ENCODE peak calls at places on chromosome 17, in seven cellular contexts. Z is uterus, L is suprapubic skin, H is gastrocnemius medialis, J is prostate gland, N is IMR-90, A is tibial nerve. S is an unnamed sample.

GRCh38 chr17:19000531-19001011 is 4.0 kb downstream of the FAM83G start:
- DNase-seq in Z (no peak), J (no peak), N (peak; percentile 59), L (no peak), A (no peak), H (no peak), S (no peak)

GRCh38 chr17:39099686-39100293 is 51.6 kb downstream of the PLXDC1 start:
- DNase-seq in Z (peak; percentile 80), A (peak; percentile 41), N (peak; percentile 62), J (no peak), L (no peak), H (no peak), S (no peak)

GRCh38 chr17:40035162-40035559 is 19.0 kb downstream of the MED24 start:
- DNase-seq in N (peak; percentile 47), J (no peak), Z (no peak), H (no peak), L (no peak), A (no peak), S (peak; percentile 60)

GRCh38 chr17:67995568-67996191 is 589 bp downstream of the C17orf58 start:
- DNase-seq in Z (peak; percentile 38), J (peak; percentile 10), L (no peak), N (no peak), H (no peak), A (no peak), S (peak; percentile 49)

GRCh38 chr17:76434870-76435269 is 18.1 kb downstream of the UBE2O start:
- DNase-seq in Z (no peak), N (no peak), A (no peak), H (no peak), L (no peak), J (no peak), S (no peak)

GRCh38 chr17:51764387-51764971 is 394.0 kb downstream of the CA10 start:
- DNase-seq in J (peak; percentile 24), N (peak; percentile 45), A (no peak), H (no peak), L (no peak), Z (peak; percentile 13), S (peak; percentile 46)

GRCh38 chr17:33288954-33289353 is 4.1 kb downstream of the ASIC2 start:
- DNase-seq in J (no peak), N (no peak), Z (no peak), L (no peak), H (no peak), A (no peak), S (no peak)

GRCh38 chr17:49977463-49978389 is 8.7 kb downstream of the DLX4 start:
- DNase-seq in Z (no peak), H (no peak), A (no peak), N (no peak), J (no peak), L (no peak), S (no peak)

GRCh38 chr17:32348483-32348800 is 1.5 kb upstream of the ZNF207 start:
- DNase-seq in A (no peak), L (no peak), H (no peak), J (no peak), Z (no peak), N (no peak), S (no peak)

GRCh38 chr17:48247603-48248002 is 140.0 kb downstream of the SNX11 start:
- DNase-seq in N (no peak), H (no peak), L (no peak), Z (no peak), J (no peak), A (no peak), S (no peak)

GRCh38 chr17:12463102-12463501 is 202.6 kb upstream of the MYOCD start:
- DNase-seq in N (peak; percentile 86), L (no peak), A (no peak), H (no peak), Z (no peak), J (no peak), S (no peak)

GRCh38 chr17:6542577-6542976 is 13.8 kb downstream of the PITPNM3 start:
- DNase-seq in H (no peak), N (no peak), Z (no peak), A (no peak), J (no peak), L (no peak), S (no peak)

GRCh38 chr17:20908373-20909273 is 134.2 kb downstream of the USP22 start:
- DNase-seq in A (peak; percentile 78), Z (peak; percentile 92), L (peak; percentile 90), J (peak; percentile 83), H (peak; percentile 82), N (peak; percentile 53), S (peak; percentile 92)
- TF ChIP-seq POLR2A in A (peak; percentile 9), Z (peak; percentile 71), L (no peak), J (peak; percentile 76), H (no peak), N (no peak), S (peak; percentile 71)

GRCh38 chr17:21289175-21289901 is 4.8 kb downstream of the MAP2K3 start:
- DNase-seq in H (no peak), A (no peak), J (no peak), N (no peak), Z (no peak), L (no peak), S (no peak)

GRCh38 chr17:21286066-21286770 is 1.7 kb downstream of the MAP2K3 start:
- DNase-seq in L (peak; percentile 97), A (peak; percentile 80), J (peak; percentile 83), N (peak; percentile 99), H (peak; percentile 97), Z (peak; percentile 88), S (peak; percentile 65)

GRCh38 chr17:21286771-21287702 is 2.5 kb downstream of the MAP2K3 start:
- DNase-seq in A (no peak), N (no peak), J (no peak), L (no peak), Z (no peak), H (no peak), S (peak; percentile 39)

GRCh38 chr17:21288581-21289017 is 4.1 kb downstream of the MAP2K3 start:
- DNase-seq in N (no peak), Z (no peak), J (no peak), H (no peak), A (no peak), L (no peak), S (no peak)

DNA sequence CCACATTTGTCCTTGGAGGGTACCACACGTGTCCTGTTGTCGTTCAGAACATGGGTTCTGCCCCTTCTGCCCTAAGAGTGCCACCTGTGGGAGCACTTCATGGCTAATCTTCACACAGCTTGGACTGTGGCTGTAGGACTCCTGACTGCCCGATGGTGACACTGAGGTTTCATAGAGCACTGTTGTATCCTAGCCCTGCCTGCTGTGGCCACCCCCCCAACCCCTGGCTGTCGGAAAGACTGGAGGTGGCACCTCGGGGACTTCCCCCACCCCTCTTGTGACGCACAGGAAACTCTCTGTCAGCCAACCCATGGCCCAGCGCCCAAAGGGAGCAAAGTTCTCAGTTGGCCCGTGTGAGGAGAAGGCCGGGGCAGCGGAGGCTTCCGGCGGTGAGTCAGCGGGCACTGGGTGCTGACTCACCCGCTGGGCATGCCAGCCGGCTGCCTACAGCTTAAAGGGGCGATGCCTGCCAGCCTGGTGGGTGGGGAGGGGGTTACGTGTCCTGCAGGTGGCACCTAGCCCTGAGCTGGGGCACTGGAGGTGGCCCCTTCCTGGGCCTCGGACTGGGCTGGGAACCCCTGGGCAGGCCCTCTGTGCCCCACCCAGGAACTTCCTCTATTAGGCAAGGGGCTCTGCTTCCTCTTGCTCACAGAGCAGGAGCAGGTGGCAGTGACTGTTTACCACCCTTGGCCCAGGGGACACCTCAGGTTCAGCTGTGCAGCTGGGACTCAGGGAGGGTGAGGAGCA is 3.4 kb downstream of the MAP2K3 start:
- DNase-seq in L (peak; percentile 98), Z (peak; percentile 88), N (peak; percentile 97), A (peak; percentile 88), H (peak; percentile 94), J (peak; percentile 94), S (peak; percentile 89)
- TF ChIP-seq POLR2A in L (no peak), Z (no peak), N (peak; percentile 93), A (no peak), H (peak; percentile 68), J (peak; percentile 44), S (peak; percentile 91)

GRCh38 chr17:80569936-80570335 is 25.3 kb downstream of the RPTOR start:
- DNase-seq in N (no peak), A (no peak), L (no peak), Z (no peak), J (no peak), H (no peak), S (no peak)

GRCh38 chr17:80564545-80564944 is 19.9 kb downstream of the RPTOR start:
- DNase-seq in J (no peak), Z (no peak), N (no peak), H (no peak), L (no peak), A (no peak), S (no peak)

GRCh38 chr17:80566054-80566400 is 21.4 kb downstream of the RPTOR start:
- DNase-seq in L (no peak), N (no peak), J (no peak), Z (no peak), A (no peak), H (no peak), S (no peak)

GRCh38 chr17:80565347-80566053 is 20.9 kb downstream of the RPTOR start:
- DNase-seq in L (no peak), N (no peak), Z (no peak), J (no peak), A (no peak), H (no peak), S (no peak)

DNA sequence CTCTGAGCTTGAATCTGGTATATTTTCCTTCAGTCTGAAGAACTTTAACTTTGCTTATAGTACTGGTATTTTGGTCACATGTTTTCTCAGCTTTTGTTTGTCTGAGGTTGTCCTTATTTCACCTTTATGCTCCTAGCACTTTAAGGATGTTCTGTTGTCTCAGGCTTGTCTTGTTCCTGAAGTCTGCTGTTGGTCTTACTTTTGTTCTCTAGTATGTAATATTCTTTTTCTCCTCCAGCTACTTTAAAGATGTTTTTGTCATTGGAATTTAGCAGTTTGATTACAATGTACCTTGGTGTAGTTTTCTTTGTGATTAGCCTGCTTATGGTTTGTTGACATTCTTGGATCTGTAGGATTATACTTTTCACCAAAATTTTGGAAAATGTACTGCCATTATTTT is 23.6 kb downstream of the RPTOR start:
- DNase-seq in H (no peak), A (no peak), J (no peak), Z (no peak), N (no peak), L (no peak), S (no peak)
- TF ChIP-seq POLR2A in H (no peak), A (no peak), J (no peak), Z (no peak), N (no peak), L (no peak), S (no peak)

GRCh38 chr17:65562206-65562531 is 721 bp upstream of the AXIN2 start:
- DNase-seq in N (no peak), L (no peak), J (no peak), Z (no peak), H (no peak), A (no peak), S (no peak)

GRCh38 chr17:65559802-65560627 is 1.4 kb downstream of the AXIN2 start:
- DNase-seq in J (peak; percentile 40), Z (peak; percentile 64), L (no peak), A (peak; percentile 25), N (no peak), H (no peak), S (no peak)

GRCh38 chr17:65561394-65562205 is at the start of gene AXIN2:
- DNase-seq in Z (peak; percentile 92), N (peak; percentile 85), J (peak; percentile 89), L (peak; percentile 96), H (peak; percentile 86), A (peak; percentile 74), S (peak; percentile 53)

GRCh38 chr17:65559483-65559801 is 2.0 kb downstream of the AXIN2 start:
- DNase-seq in J (no peak), L (no peak), H (no peak), Z (no peak), A (no peak), N (no peak), S (no peak)

GRCh38 chr17:65560628-65561371 is 648 bp downstream of the AXIN2 start:
- DNase-seq in Z (peak; percentile 86), N (peak; percentile 83), L (peak; percentile 95), A (peak; percentile 75), H (peak; percentile 84), J (peak; percentile 90), S (peak; percentile 12)
- TF ChIP-seq POLR2A in Z (peak; percentile 73), N (no peak), L (no peak), A (no peak), H (peak; percentile 89), J (peak; percentile 29), S (no peak)